ENCODE peak calls at places on chromosomes 5 and 9, in eight cellular contexts. S, F, H, N, I, Z, V and Y are unnamed samples.

GRCh38 chr9:83138422-83139135 is 75.6 kb upstream of the RASEF start:
- DNase-seq in S (no peak), F (no peak), H (no peak), N (no peak), I (no peak), Z (no peak), V (no peak), Y (no peak)

GRCh38 chr5:115818821-115819220 is 2.4 kb upstream of the CDO1 start:
- DNase-seq in S (no peak), F (no peak), H (no peak), N (no peak), I (no peak), Z (no peak), V (no peak), Y (no peak)

GRCh38 chr5:32217886-32218396 is 43.8 kb upstream of the GOLPH3 start:
- DNase-seq in S (no peak), F (no peak), H (no peak), N (peak; percentile 30), I (no peak), Z (peak; percentile 33), V (no peak), Y (no peak)

GRCh38 chr5:24855485-24855884 is 210.7 kb upstream of the CDH10 start:
- DNase-seq in S (no peak), F (no peak), H (no peak), N (no peak), I (no peak), Z (no peak), V (no peak), Y (no peak)

GRCh38 chr5:158384535-158385421 is 525.8 kb upstream of the CLINT1 start:
- DNase-seq in S (no peak), F (no peak), H (peak; percentile 35), N (no peak), I (no peak), Z (peak; percentile 88), V (no peak), Y (peak; percentile 90)

GRCh38 chr5:159884917-159885620 is 31.2 kb upstream of the ADRA1B start:
- DNase-seq in S (no peak), F (no peak), H (no peak), N (no peak), I (no peak), Z (no peak), V (no peak), Y (no peak)

GRCh38 chr9:136386018-136386417 is 12.5 kb upstream of the CARD9 start:
- DNase-seq in S (no peak), F (no peak), H (no peak), N (no peak), I (no peak), Z (no peak), V (no peak), Y (no peak)

GRCh38 chr9:84748112-84748511 is 78.6 kb downstream of the NTRK2 start:
- DNase-seq in S (no peak), F (no peak), H (no peak), N (no peak), I (no peak), Z (no peak), V (no peak), Y (no peak)

GRCh38 chr9:96874947-96875459 is 20.7 kb upstream of the ZNF782 start:
- DNase-seq in S (peak; percentile 59), F (no peak), H (peak; percentile 49), N (peak; percentile 65), I (no peak), Z (peak; percentile 74), V (peak; percentile 81), Y (no peak)

GRCh38 chr5:173396311-173396993 is 68.2 kb upstream of the STC2 start:
- DNase-seq in S (peak; percentile 13), F (no peak), H (peak; percentile 20), N (no peak), I (no peak), Z (peak; percentile 16), V (no peak), Y (no peak)

GRCh38 chr5:127206320-127207113 is 84.1 kb upstream of the MEGF10 start:
- DNase-seq in S (peak; percentile 49), F (no peak), H (peak; percentile 80), N (no peak), I (no peak), Z (peak; percentile 95), V (no peak), Y (no peak)

GRCh38 chr9:76609285-76610008 is 150.5 kb downstream of the GCNT1 start:
- DNase-seq in S (no peak), F (no peak), H (no peak), N (no peak), I (no peak), Z (no peak), V (no peak), Y (no peak)

GRCh38 chr9:124220551-124221451 is 36.9 kb upstream of the NEK6 start:
- DNase-seq in S (peak; percentile 38), F (peak; percentile 50), H (peak; percentile 39), N (no peak), I (no peak), Z (peak; percentile 73), V (peak; percentile 75), Y (no peak)

GRCh38 chr9:35917261-35917660 is 8.0 kb downstream of the SPAAR start:
- DNase-seq in S (no peak), F (no peak), H (no peak), N (no peak), I (no peak), Z (no peak), V (no peak), Y (no peak)

GRCh38 chr9:35923598-35923926 is 14.3 kb downstream of the SPAAR start:
- DNase-seq in S (no peak), F (no peak), H (no peak), N (no peak), I (no peak), Z (no peak), V (no peak), Y (no peak)

GRCh38 chr9:35919212-35920003 is 10.1 kb downstream of the SPAAR start:
- DNase-seq in S (no peak), F (no peak), H (no peak), N (no peak), I (no peak), Z (no peak), V (no peak), Y (no peak)

GRCh38 chr9:35918780-35919179 is 9.5 kb downstream of the SPAAR start:
- DNase-seq in S (no peak), F (no peak), H (no peak), N (no peak), I (no peak), Z (no peak), V (no peak), Y (no peak)

GRCh38 chr9:35920004-35920658 is 10.8 kb downstream of the SPAAR start:
- DNase-seq in S (no peak), F (no peak), H (no peak), N (no peak), I (no peak), Z (no peak), V (no peak), Y (no peak)
- TF ChIP-seq CTCF in S (no peak), F (no peak), H (no peak), N (no peak), I (no peak), Z (no peak), V (no peak), Y (no peak)

GRCh38 chr9:133467101-133467500 is 7.3 kb downstream of the CACFD1 start:
- DNase-seq in S (no peak), F (no peak), H (no peak), N (no peak), I (no peak), Z (no peak), V (no peak), Y (no peak)
- TF ChIP-seq CTCF in S (no peak), F (no peak), H (no peak), N (no peak), I (no peak), Z (no peak), V (no peak), Y (no peak)

GRCh38 chr5:133554279-133554678 is 58.1 kb downstream of the FSTL4 start:
- DNase-seq in S (no peak), F (no peak), H (no peak), N (no peak), I (no peak), Z (no peak), V (no peak), Y (no peak)

GRCh38 chr5:133556551-133556950 is 55.8 kb downstream of the FSTL4 start:
- DNase-seq in S (no peak), F (no peak), H (no peak), N (no peak), I (no peak), Z (no peak), V (no peak), Y (no peak)

DNA sequence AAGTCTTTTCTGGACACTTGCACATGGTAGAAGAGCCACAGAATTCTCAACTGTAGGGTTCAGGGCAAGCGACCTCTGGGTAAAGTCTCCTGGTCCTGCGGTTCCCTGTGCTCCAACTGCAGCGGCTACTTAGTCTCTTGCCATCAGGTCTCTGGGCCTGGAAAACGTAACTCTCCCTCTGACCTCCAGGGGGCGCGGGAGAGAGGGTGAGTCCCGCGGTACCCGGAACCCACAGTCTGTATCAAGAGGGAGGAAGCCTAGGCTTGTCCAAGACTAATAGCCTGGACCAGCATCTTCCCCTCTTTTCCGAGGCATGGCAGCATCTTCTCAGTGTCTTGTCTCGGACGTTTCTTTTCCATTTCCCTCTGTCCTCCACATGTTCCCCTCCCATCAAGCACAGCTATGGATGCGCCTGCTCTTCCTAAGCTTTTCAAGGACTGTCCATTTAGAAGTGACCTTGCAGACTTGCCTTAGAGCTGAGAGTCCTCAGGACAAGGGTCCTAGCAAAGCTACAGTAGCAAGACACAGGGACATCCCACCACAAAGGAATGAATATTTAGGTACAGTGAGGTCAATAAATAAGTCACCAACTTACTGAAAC is 59.3 kb downstream of the FSTL4 start:
- DNase-seq in S (peak; percentile 78), F (no peak), H (peak; percentile 61), N (peak; percentile 29), I (peak; percentile 46), Z (peak; percentile 49), V (peak; percentile 57), Y (no peak)
- TF ChIP-seq CTCF in S (peak; percentile 79), F (peak; percentile 70), H (peak; percentile 64), N (peak; percentile 42), I (no peak), Z (peak; percentile 65), V (peak; percentile 69), Y (peak; percentile 68)

GRCh38 chr5:150762216-150762615 is 3.4 kb upstream of the DCTN4 start:
- DNase-seq in S (no peak), F (no peak), H (no peak), N (no peak), I (no peak), Z (peak; percentile 42), V (no peak), Y (no peak)

GRCh38 chr5:150757087-150757649 is 1.6 kb downstream of the DCTN4 start:
- DNase-seq in S (no peak), F (no peak), H (no peak), N (no peak), I (no peak), Z (no peak), V (no peak), Y (no peak)

GRCh38 chr5:150759334-150759583 is 442 bp upstream of the DCTN4 start:
- DNase-seq in S (no peak), F (no peak), H (no peak), N (no peak), I (no peak), Z (no peak), V (no peak), Y (no peak)

GRCh38 chr5:150758210-150758533 is 645 bp downstream of the DCTN4 start:
- DNase-seq in S (no peak), F (no peak), H (no peak), N (no peak), I (no peak), Z (no peak), V (peak; percentile 49), Y (no peak)

GRCh38 chr5:150758534-150759333 is at the start of gene DCTN4:
- DNase-seq in S (peak; percentile 96), F (peak; percentile 97), H (peak; percentile 99), N (peak; percentile 96), I (peak; percentile 87), Z (peak; percentile 99), V (peak; percentile 94), Y (peak; percentile 98)
- TF ChIP-seq CTCF in S (no peak), F (no peak), H (no peak), N (peak; percentile 20), I (no peak), Z (no peak), V (no peak), Y (no peak)